ENCODE peak calls at places on chromosomes 11 and 22, in four cellular contexts. A is A673, M is mammary epithelial cell, T is brain microvascular endothelial cell. X is an unnamed sample.

GRCh38 chr11:77813256-77813655 is 7.3 kb downstream of the RSF1 start:
- DNase-seq in A (no peak), M (no peak), T (no peak), X (peak)

GRCh38 chr11:33507967-33508366 is 192.7 kb downstream of the C11orf91 start:
- DNase-seq in A (peak), M (peak), T (peak), X (no peak)

GRCh38 chr11:32893091-32893946 is 708 bp downstream of the QSER1 start:
- DNase-seq in A (peak), M (peak), T (peak), X (peak)

GRCh38 chr11:102676086-102676485 is 29.5 kb downstream of the MMP27 start:
- DNase-seq in A (no peak), M (no peak), T (no peak), X (no peak)

GRCh38 chr11:12284321-12285050 is 92.9 kb upstream of the PARVA start:
- DNase-seq in A (no peak), M (no peak), T (peak), X (peak)

GRCh38 chr22:41917906-41918791 is 3.3 kb upstream of the SHISA8 start:
- DNase-seq in A (peak), M (peak), T (peak), X (no peak)

GRCh38 chr11:11036185-11037161 is 178.6 kb upstream of the ZBED5 start:
- DNase-seq in A (peak), M (peak), T (peak), X (peak)

GRCh38 chr22:47032091-47032943 is 269.9 kb downstream of the TBC1D22A start:
- DNase-seq in A (no peak), M (no peak), T (no peak), X (no peak)

GRCh38 chr11:64089027-64089360 is 53.3 kb downstream of the FLRT1 start:
- DNase-seq in A (no peak), M (no peak), T (no peak), X (no peak)

GRCh38 chr11:79371152-79371551 is 69.7 kb downstream of the TENM4 start:
- DNase-seq in A (no peak), M (peak), T (no peak), X (no peak)

GRCh38 chr11:21177379-21177778 is 508.0 kb downstream of the NELL1 start:
- DNase-seq in A (no peak), M (peak), T (no peak), X (no peak)

GRCh38 chr11:93005239-93005638 is 35.8 kb downstream of the MTNR1B start:
- DNase-seq in A (no peak), M (peak), T (no peak), X (peak)

GRCh38 chr22:28430656-28431055 is 249.0 kb downstream of the TTC28 start:
- DNase-seq in A (no peak), M (no peak), T (no peak), X (no peak)

GRCh38 chr11:33532720-33533119 is 167.9 kb downstream of the C11orf91 start:
- DNase-seq in A (no peak), M (no peak), T (no peak), X (no peak)

GRCh38 chr22:30308518-30309230 is 18.1 kb downstream of the TBC1D10A start:
- DNase-seq in A (no peak), M (peak), T (no peak), X (no peak)

GRCh38 chr22:40224702-40225101 is 47.0 kb downstream of the TNRC6B start:
- DNase-seq in A (no peak), M (no peak), T (no peak), X (no peak)

GRCh38 chr11:43968719-43969118 is 26.3 kb downstream of the C11orf96 start:
- DNase-seq in A (no peak), M (no peak), T (no peak), X (no peak)
- H3K27ac ChIP-seq in A (no peak), M (no peak), T (no peak), X (no peak)

DNA sequence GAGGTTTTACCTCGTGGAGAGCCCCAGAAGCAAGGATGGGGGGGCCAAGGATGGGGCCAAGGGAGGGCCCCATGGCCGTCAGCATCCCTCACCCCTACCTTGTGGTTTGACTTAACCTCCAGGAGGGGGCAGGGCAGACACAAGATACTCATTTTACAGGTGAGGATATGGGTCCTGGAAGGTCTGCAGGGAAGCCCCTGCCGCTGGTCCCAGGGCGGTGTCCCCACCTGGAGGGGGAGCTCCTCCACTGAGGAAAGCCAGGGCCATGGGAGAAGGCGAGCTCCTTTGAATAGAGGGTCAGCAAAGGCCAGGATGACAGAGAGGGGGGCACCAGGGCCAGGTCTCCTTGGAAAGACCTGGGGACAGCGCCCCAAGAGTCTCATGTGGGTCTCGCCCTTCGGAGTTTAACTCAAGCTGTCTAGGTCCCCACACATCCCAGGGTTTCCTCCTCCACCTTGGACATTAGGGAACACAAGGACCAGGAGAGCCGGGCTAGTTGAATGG is 5.9 kb upstream of the ADORA2A start:
- DNase-seq in A (peak), M (no peak), T (no peak), X (no peak)
- TF ChIP-seq CTCF in A (peak), M (peak), T (peak), X (peak)

GRCh38 chr11:68749501-68750196 is 1.7 kb downstream of the TESMIN start:
- DNase-seq in A (no peak), M (no peak), T (no peak), X (no peak)

GRCh38 chr11:68751331-68751856 is at the start of gene TESMIN:
- DNase-seq in A (peak), M (peak), T (peak), X (peak)

GRCh38 chr11:68749061-68749491 is 2.2 kb downstream of the TESMIN start:
- DNase-seq in A (no peak), M (no peak), T (peak), X (no peak)

GRCh38 chr11:68750988-68751325 is 363 bp downstream of the TESMIN start:
- DNase-seq in A (no peak), M (no peak), T (no peak), X (no peak)

DNA sequence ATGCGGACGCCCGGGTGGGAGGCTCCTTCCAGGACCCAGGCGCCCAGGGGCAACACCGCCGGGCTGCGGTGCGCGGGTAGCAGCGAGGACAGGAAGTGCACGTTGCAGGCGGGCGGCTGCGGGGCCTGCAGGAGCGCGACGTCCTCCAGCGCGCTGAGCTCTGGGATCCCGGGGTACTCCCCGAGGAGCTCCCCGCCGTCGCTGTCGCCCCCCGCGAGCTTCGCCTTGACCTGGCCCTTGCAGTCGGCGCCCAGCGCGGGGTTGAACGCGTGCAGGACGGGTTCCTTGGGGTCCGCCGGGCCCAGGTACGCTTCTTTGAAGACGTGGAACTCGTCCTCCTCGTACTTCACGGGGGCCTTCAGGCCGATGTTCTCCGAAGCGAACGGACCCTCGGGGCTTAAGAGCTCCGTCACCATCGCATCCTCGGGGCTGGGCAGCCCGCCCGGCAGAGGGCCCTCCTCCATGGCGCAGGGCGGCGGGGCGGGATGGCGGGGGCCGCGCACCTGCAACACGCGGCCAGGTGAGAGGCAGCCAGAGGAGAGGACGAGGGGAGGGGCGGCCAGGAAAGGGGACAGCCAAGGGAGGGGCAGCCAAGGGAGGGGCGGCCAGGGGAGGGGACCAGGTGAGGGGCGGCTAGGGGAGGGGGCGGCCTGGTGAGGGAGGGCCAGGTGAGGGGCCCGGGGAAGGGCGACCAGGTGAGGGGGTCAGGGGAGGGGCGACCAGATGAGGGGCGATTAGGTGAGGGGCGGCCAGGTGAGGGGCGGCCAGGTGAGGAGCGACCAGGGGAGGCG is 928 bp downstream of the TESMIN start:
- DNase-seq in A (no peak), M (no peak), T (no peak), X (no peak)
- H3K4me3 ChIP-seq in A (no peak), M (peak), T (no peak), X (no peak)

DNA sequence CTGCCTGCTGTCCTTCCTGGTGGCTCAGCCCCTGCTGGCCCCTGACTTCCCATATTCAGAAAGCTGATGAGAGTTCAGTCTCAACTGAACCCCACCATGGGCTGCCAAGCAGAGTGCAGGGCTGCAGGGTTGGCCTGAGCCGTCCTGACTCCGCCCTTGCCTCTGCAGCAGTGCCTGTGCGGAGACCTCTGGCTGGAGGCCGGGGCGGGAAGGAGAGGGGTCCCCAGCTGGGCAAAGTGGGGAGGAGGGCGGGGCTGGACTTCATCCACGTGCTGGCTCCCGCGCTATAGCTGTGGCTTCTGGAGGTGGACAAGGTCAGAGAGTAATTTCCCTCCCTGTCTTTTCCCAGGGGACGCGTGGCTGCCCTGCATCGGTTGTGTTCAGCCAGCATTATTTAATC is 13.6 kb downstream of the GLB1L3 start:
- DNase-seq in A (no peak), M (no peak), T (no peak), X (peak)
- H3K27ac ChIP-seq in A (no peak), M (no peak), T (no peak), X (no peak)